ENCODE peak calls at places on chromosomes 5 and 9, in six cellular contexts. G, V, B, H, O and X are unnamed samples.

GRCh38 chr5:110371011-110371724 is 355.3 kb downstream of the TMEM232 start:
- DNase-seq in G (no peak), V (no peak), B (no peak), H (no peak), O (no peak), X (no peak)

GRCh38 chr9:126563556-126563955 is 50.2 kb upstream of the LMX1B start:
- DNase-seq in G (no peak), V (no peak), B (no peak), H (no peak), O (no peak), X (peak; percentile 28)

GRCh38 chr9:129262261-129262660 is 84.2 kb upstream of the IER5L start:
- DNase-seq in G (no peak), V (no peak), B (no peak), H (no peak), O (no peak), X (peak; percentile 87)

GRCh38 chr5:126780165-126780827 is 3.4 kb downstream of the LMNB1 start:
- DNase-seq in G (peak; percentile 81), V (peak; percentile 73), B (no peak), H (peak; percentile 59), O (peak; percentile 90), X (peak; percentile 80)

GRCh38 chr9:37408933-37409710 is 13.4 kb upstream of the GRHPR start:
- DNase-seq in G (no peak), V (no peak), B (no peak), H (no peak), O (no peak), X (no peak)

GRCh38 chr5:139862313-139862712 is 66.7 kb downstream of the PSD2 start:
- DNase-seq in G (peak; percentile 7), V (no peak), B (no peak), H (no peak), O (peak; percentile 85), X (peak; percentile 31)

GRCh38 chr9:14616188-14616982 is 76.8 kb downstream of the ZDHHC21 start:
- DNase-seq in G (peak; percentile 73), V (peak; percentile 6), B (peak; percentile 32), H (peak; percentile 12), O (peak; percentile 78), X (peak; percentile 59)

GRCh38 chr9:136969774-136970173 is 7.5 kb upstream of the PTGDS start:
- DNase-seq in G (no peak), V (no peak), B (no peak), H (no peak), O (no peak), X (no peak)

GRCh38 chr9:70406446-70406862 is 8.0 kb downstream of the KLF9 start:
- DNase-seq in G (peak; percentile 62), V (no peak), B (no peak), H (no peak), O (peak; percentile 45), X (peak; percentile 41)

GRCh38 chr5:92906798-92907380 is 674.1 kb downstream of the NR2F1-AS1 start:
- DNase-seq in G (no peak), V (no peak), B (no peak), H (no peak), O (no peak), X (no peak)

GRCh38 chr9:99114846-99115500 is 10.1 kb downstream of the TGFBR1 start:
- DNase-seq in G (no peak), V (no peak), B (no peak), H (no peak), O (no peak), X (no peak)
- H3K4me2 ChIP-seq in G (no peak overlapping the region), V (no peak overlapping the region), B (no peak overlapping the region), H (no peak overlapping the region), O (no peak overlapping the region), X (no peak overlapping the region)

GRCh38 chr5:55480781-55481180 is 54.0 kb downstream of the PLPP1 start:
- DNase-seq in G (peak; percentile 79), V (no peak), B (no peak), H (no peak), O (peak; percentile 86), X (no peak)
- H3K4me2 ChIP-seq in G (peak overlapping the region; percentile 33), V (no peak overlapping the region), B (no peak overlapping the region), H (peak overlapping the region; percentile 8), O (peak overlapping the region; percentile 59), X (no peak overlapping the region)

GRCh38 chr9:26904671-26905070 is 12.1 kb upstream of the CAAP1 start:
- DNase-seq in G (no peak), V (no peak), B (no peak), H (no peak), O (no peak), X (no peak)
- H3K4me2 ChIP-seq in G (no peak overlapping the region), V (no peak overlapping the region), B (no peak overlapping the region), H (no peak overlapping the region), O (no peak overlapping the region), X (no peak overlapping the region)

GRCh38 chr5:83472508-83473343 is 1.2 kb downstream of the VCAN start:
- DNase-seq in G (no peak), V (peak; percentile 45), B (no peak), H (peak; percentile 82), O (peak; percentile 91), X (peak; percentile 64)

GRCh38 chr5:83471405-83472212 is at the start of gene VCAN:
- DNase-seq in G (peak; percentile 82), V (peak; percentile 40), B (peak; percentile 53), H (peak; percentile 59), O (peak; percentile 89), X (peak; percentile 94)

GRCh38 chr5:83472213-83472507 is 616 bp downstream of the VCAN start:
- DNase-seq in G (no peak), V (no peak), B (no peak), H (peak; percentile 16), O (no peak), X (no peak)

GRCh38 chr5:83470516-83470915 is 1.0 kb upstream of the VCAN start:
- DNase-seq in G (no peak), V (no peak), B (no peak), H (no peak), O (no peak), X (peak; percentile 14)

GRCh38 chr5:83470920-83471404 is 582 bp upstream of the VCAN start:
- DNase-seq in G (no peak), V (no peak), B (no peak), H (peak; percentile 11), O (peak; percentile 35), X (peak; percentile 62)
- H3K4me2 ChIP-seq in G (peak overlapping the region; percentile 90), V (peak overlapping the region; percentile 89), B (peak overlapping the region; percentile 80), H (peak overlapping the region; percentile 92), O (peak overlapping the region; percentile 94), X (peak overlapping the region; percentile 74)

GRCh38 chr9:35627575-35627974 is 9.4 kb upstream of the CD72 start:
- DNase-seq in G (no peak), V (no peak), B (no peak), H (no peak), O (no peak), X (no peak)
- H3K4me2 ChIP-seq in G (no peak overlapping the region), V (no peak overlapping the region), B (no peak overlapping the region), H (no peak overlapping the region), O (no peak overlapping the region), X (no peak overlapping the region)

GRCh38 chr5:97550818-97551217 is 367.8 kb upstream of the RIOK2 start:
- DNase-seq in G (no peak), V (no peak), B (no peak), H (no peak), O (no peak), X (no peak)

GRCh38 chr5:97547414-97547813 is 364.4 kb upstream of the RIOK2 start:
- DNase-seq in G (no peak), V (no peak), B (no peak), H (no peak), O (no peak), X (no peak)

GRCh38 chr5:97550164-97550563 is 367.1 kb upstream of the RIOK2 start:
- DNase-seq in G (peak; percentile 72), V (no peak), B (no peak), H (no peak), O (peak; percentile 84), X (peak; percentile 42)

GRCh38 chr5:97547999-97548797 is 365.2 kb upstream of the RIOK2 start:
- DNase-seq in G (no peak), V (no peak), B (no peak), H (no peak), O (no peak), X (no peak)

GRCh38 chr5:97549496-97549895 is 366.4 kb upstream of the RIOK2 start:
- DNase-seq in G (no peak), V (no peak), B (no peak), H (no peak), O (no peak), X (no peak)
- H3K4me2 ChIP-seq in G (no peak overlapping the region), V (no peak overlapping the region), B (no peak overlapping the region), H (no peak overlapping the region), O (no peak overlapping the region), X (no peak overlapping the region)

DNA sequence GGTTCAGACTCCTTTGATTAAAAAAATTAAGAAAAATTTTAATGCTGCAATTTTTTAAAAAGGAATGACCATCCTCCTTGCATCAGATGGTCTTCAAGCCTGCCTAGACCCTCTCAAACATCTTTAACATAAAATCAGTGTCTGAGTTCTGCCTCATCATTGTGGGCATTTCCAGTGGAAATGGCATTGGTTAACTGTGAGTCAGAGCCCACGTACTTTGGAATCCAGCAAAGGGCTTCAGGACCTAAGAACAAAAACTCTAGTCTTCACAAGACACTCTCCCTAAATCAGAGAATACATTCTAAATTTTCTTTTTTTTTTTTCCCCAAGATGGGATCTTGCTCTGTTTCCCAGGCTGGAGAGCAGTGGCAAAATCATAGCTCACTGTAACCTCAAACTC is 9.4 kb upstream of the C5orf15 start:
- DNase-seq in G (peak; percentile 85), V (no peak), B (no peak), H (no peak), O (peak; percentile 89), X (no peak)
- H3K4me2 ChIP-seq in G (peak overlapping the region; percentile 24), V (peak overlapping the region; percentile 45), B (no peak overlapping the region), H (peak overlapping the region; percentile 30), O (peak overlapping the region; percentile 36), X (no peak overlapping the region)